ENCODE peak calls at places on chromosomes 3 and 15, in four cellular contexts. One of them, this sample, is unnamed.

GRCh38 chr3:18124501-18124900 is 300.6 kb downstream of the SATB1 start:
- DNase-seq in endothelial cell of umbilical vein: no peak
- DNase-seq in GM12878: no peak
- DNase-seq in IMR-90: peak; percentile 67
- DNase-seq in this sample: peak; percentile 4

GRCh38 chr15:89690276-89691218 is at the start of the genes PEX11A and WDR93:
- DNase-seq in endothelial cell of umbilical vein: peak; percentile 60
- DNase-seq in GM12878: peak; percentile 27
- DNase-seq in IMR-90: peak; percentile 51
- DNase-seq in this sample: no peak

GRCh38 chr3:116777181-116777840 is 67.7 kb downstream of the TUSC7 start:
- DNase-seq in IMR-90: peak; percentile 50
- DNase-seq in GM12878: no peak
- DNase-seq in endothelial cell of umbilical vein: no peak
- DNase-seq in this sample: no peak

GRCh38 chr15:41559489-41560177 is 621 bp downstream of the TYRO3 start:
- DNase-seq in IMR-90: no peak
- DNase-seq in GM12878: no peak
- DNase-seq in endothelial cell of umbilical vein: no peak
- DNase-seq in this sample: peak; percentile 65

GRCh38 chr3:127985216-127985615 is 67.0 kb upstream of the SEC61A1 start:
- DNase-seq in endothelial cell of umbilical vein: no peak
- DNase-seq in IMR-90: no peak
- DNase-seq in GM12878: no peak
- DNase-seq in this sample: no peak

GRCh38 chr15:89912674-89913396 is at the start of gene ARPIN:
- DNase-seq in endothelial cell of umbilical vein: peak; percentile 38
- DNase-seq in GM12878: no peak
- DNase-seq in IMR-90: peak; percentile 32
- DNase-seq in this sample: no peak

GRCh38 chr3:190242147-190242546 is 80.1 kb downstream of the CLDN1 start:
- DNase-seq in IMR-90: no peak
- DNase-seq in GM12878: no peak
- DNase-seq in endothelial cell of umbilical vein: no peak
- DNase-seq in this sample: no peak

GRCh38 chr3:162224736-162225135 is 728.1 kb downstream of the OTOL1 start:
- DNase-seq in IMR-90: peak; percentile 22
- DNase-seq in endothelial cell of umbilical vein: no peak
- DNase-seq in GM12878: no peak
- DNase-seq in this sample: no peak

GRCh38 chr3:15964605-15965061 is 166.9 kb upstream of the ANKRD28 start:
- DNase-seq in IMR-90: peak; percentile 77
- DNase-seq in endothelial cell of umbilical vein: peak; percentile 50
- DNase-seq in GM12878: no peak
- DNase-seq in this sample: no peak

GRCh38 chr15:89419370-89419984 is 76.9 kb downstream of the RHCG start:
- DNase-seq in GM12878: no peak
- DNase-seq in endothelial cell of umbilical vein: peak; percentile 23
- DNase-seq in IMR-90: peak; percentile 27
- DNase-seq in this sample: peak; percentile 62

GRCh38 chr3:133965033-133965570 is 64.6 kb downstream of the SLCO2A1 start:
- DNase-seq in endothelial cell of umbilical vein: no peak
- DNase-seq in IMR-90: peak; percentile 31
- DNase-seq in GM12878: no peak
- DNase-seq in this sample: no peak

GRCh38 chr3:14806641-14807263 is 12.0 kb upstream of the FGD5 start:
- DNase-seq in IMR-90: peak; percentile 4
- DNase-seq in GM12878: no peak
- DNase-seq in endothelial cell of umbilical vein: peak; percentile 92
- DNase-seq in this sample: no peak

DNA sequence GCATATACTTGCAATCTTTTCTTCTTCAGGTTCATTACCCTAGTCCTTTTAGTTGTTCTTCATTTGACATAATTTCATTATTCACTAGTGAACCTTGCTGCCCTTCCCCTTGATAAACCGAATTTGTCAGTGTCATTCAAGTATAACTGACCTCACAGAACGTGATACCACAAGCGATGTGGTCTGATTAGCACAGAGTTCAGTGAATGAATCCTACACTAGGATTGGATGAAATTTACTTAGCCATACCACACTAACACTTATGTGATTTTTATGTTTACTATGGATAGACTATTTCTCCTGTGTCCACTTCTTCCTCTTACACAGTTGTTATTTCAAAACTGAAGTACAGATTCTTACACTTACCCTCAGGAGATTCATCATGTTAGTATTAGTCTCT is 27.2 kb downstream of the CD86 start:
- DNase-seq in IMR-90: no peak
- DNase-seq in GM12878: no peak
- DNase-seq in endothelial cell of umbilical vein: no peak
- DNase-seq in this sample: no peak
- TF ChIP-seq FOS in IMR-90: no peak
- TF ChIP-seq FOS in GM12878: no peak
- TF ChIP-seq FOS in endothelial cell of umbilical vein: no peak
- TF ChIP-seq FOS in this sample: no peak

DNA sequence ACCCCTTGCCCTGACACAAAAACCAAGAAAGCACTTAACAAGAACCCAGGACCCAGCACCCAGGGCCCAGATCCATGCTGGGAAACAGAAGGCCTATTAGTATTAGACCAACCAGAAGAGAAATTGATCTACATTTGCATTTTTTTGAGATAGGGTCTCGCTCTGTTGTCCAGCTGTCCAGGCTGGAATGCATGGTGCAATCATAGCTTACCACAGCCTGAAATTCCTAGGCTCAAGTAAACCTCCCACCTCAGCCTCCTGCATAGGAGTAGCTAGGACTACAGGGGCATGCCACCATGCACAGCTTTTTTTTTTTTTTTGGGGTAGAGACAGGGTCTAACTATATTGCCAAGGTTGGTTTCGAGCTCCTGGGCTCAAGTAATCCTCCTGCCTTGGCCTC is 26.4 kb downstream of the CCDC12 start:
- DNase-seq in GM12878: no peak
- DNase-seq in endothelial cell of umbilical vein: no peak
- DNase-seq in IMR-90: no peak
- DNase-seq in this sample: no peak
- TF ChIP-seq FOS in GM12878: no peak
- TF ChIP-seq FOS in endothelial cell of umbilical vein: no peak
- TF ChIP-seq FOS in IMR-90: no peak
- TF ChIP-seq FOS in this sample: no peak

DNA sequence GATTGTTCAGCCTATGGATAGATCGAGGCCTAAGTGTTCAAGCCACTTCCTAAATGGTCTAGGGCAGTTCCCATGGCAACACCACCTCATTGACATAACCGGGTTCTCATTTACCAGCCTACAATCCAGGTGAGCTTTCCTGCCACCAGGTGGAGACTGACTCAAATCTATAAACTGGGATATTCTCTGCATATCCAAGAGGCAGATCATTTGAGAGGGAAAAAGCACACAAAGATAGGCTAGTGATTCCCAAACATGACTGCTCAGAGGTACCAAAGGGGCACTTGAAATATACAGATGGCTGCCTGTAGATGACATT is 141.3 kb upstream of the PROK2 start:
- DNase-seq in IMR-90: peak; percentile 2
- DNase-seq in endothelial cell of umbilical vein: no peak
- DNase-seq in GM12878: no peak
- DNase-seq in this sample: peak; percentile 17
- TF ChIP-seq FOS in IMR-90: no peak
- TF ChIP-seq FOS in endothelial cell of umbilical vein: no peak
- TF ChIP-seq FOS in GM12878: no peak
- TF ChIP-seq FOS in this sample: no peak

DNA sequence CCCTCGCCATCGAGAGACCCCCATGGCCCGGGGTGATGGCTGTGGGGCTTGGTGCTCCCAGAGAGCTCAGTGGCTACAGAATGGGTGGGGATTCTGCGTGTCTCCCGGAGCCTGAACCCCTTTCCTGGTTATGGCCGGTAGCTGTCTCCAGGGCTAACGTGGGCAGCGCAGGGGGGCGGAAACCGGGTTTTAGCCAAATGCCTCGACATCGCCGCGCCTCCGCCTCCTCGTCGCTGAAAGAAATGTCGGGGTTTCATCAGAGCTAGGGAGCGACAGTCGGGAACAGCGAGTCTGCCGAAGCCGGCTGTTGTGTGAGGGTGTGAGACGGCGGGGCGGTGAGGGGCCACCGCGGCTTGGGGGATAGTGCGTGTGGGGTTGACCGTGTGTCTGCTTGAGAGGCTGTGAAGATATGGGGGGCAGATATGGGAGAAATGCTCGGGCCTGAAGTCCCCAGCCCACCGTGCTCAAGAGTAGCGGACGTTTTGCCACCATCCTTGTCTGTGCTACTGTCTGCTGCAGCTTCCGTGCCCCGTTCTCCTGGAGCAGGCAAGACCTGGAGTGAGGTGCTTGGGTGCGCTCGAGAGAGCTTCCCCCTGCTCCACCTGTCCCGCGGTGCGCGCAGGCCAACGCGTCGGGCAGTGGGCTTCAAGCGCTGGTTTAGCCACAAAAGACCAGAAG is 836 bp upstream of the ISLR2 start:
- DNase-seq in endothelial cell of umbilical vein: no peak
- DNase-seq in GM12878: no peak
- DNase-seq in IMR-90: no peak
- DNase-seq in this sample: no peak
- TF ChIP-seq FOS in endothelial cell of umbilical vein: no peak
- TF ChIP-seq FOS in GM12878: no peak
- TF ChIP-seq FOS in IMR-90: no peak
- TF ChIP-seq FOS in this sample: no peak

GRCh38 chr3:38957296-38957695 is 94.4 kb downstream of the SCN11A start:
- DNase-seq in IMR-90: no peak
- DNase-seq in endothelial cell of umbilical vein: no peak
- DNase-seq in GM12878: no peak
- DNase-seq in this sample: no peak

GRCh38 chr3:38964646-38965045 is 87.1 kb downstream of the SCN11A start:
- DNase-seq in GM12878: no peak
- DNase-seq in endothelial cell of umbilical vein: no peak
- DNase-seq in IMR-90: no peak
- DNase-seq in this sample: no peak

GRCh38 chr3:38960042-38960622 is 91.6 kb downstream of the SCN11A start:
- DNase-seq in endothelial cell of umbilical vein: no peak
- DNase-seq in GM12878: no peak
- DNase-seq in IMR-90: peak; percentile 18
- DNase-seq in this sample: no peak

GRCh38 chr3:38960953-38961622 is 90.7 kb downstream of the SCN11A start:
- DNase-seq in endothelial cell of umbilical vein: peak; percentile 57
- DNase-seq in GM12878: peak; percentile 8
- DNase-seq in IMR-90: peak; percentile 41
- DNase-seq in this sample: peak; percentile 76
- TF ChIP-seq FOS in endothelial cell of umbilical vein: no peak
- TF ChIP-seq FOS in GM12878: no peak
- TF ChIP-seq FOS in IMR-90: no peak
- TF ChIP-seq FOS in this sample: no peak

DNA sequence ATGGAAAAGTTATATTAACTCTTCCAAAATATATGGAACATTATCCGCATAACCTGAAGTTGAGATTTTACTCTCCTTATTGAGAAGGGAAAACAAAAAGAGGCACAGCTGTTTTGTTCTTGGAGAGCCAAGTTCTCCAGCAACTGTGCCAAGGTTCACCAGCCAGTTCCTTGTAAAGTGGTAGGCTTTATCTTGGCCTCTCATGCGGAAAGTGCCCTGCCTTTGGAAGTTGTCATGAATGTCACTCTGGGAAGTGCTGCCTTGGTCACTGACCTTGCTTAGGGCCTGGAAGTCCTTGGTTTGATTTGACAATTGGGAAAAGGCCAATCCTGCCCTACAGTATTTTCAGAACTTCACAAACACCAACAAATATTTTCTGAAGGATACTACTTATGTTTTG is 44.2 kb upstream of the THRB start:
- DNase-seq in GM12878: no peak
- DNase-seq in endothelial cell of umbilical vein: no peak
- DNase-seq in IMR-90: no peak
- DNase-seq in this sample: no peak
- TF ChIP-seq FOS in GM12878: no peak
- TF ChIP-seq FOS in endothelial cell of umbilical vein: no peak
- TF ChIP-seq FOS in IMR-90: no peak
- TF ChIP-seq FOS in this sample: no peak

DNA sequence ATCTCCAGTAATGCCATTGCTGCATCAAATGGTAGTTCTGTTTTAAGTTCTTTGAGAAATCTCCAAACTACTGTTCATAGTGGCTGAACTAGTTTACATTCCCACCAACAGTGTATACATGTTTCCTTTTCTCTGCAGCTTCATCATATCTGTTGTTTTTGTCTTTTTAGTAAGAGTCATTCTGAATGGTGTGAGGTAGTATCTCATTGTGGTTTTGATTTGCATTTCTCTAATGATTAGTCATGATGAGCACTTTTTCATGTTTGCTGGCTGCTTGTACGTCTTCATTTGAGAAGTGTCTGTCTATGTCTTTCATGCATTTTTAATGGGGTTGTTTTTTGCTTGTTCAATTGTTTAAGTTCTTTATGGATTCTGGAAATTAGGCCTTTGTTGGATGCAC is 10.2 kb upstream of the GCSAM start:
- DNase-seq in IMR-90: no peak
- DNase-seq in GM12878: no peak
- DNase-seq in endothelial cell of umbilical vein: no peak
- DNase-seq in this sample: no peak
- TF ChIP-seq FOS in IMR-90: no peak
- TF ChIP-seq FOS in GM12878: no peak
- TF ChIP-seq FOS in endothelial cell of umbilical vein: no peak
- TF ChIP-seq FOS in this sample: no peak

DNA sequence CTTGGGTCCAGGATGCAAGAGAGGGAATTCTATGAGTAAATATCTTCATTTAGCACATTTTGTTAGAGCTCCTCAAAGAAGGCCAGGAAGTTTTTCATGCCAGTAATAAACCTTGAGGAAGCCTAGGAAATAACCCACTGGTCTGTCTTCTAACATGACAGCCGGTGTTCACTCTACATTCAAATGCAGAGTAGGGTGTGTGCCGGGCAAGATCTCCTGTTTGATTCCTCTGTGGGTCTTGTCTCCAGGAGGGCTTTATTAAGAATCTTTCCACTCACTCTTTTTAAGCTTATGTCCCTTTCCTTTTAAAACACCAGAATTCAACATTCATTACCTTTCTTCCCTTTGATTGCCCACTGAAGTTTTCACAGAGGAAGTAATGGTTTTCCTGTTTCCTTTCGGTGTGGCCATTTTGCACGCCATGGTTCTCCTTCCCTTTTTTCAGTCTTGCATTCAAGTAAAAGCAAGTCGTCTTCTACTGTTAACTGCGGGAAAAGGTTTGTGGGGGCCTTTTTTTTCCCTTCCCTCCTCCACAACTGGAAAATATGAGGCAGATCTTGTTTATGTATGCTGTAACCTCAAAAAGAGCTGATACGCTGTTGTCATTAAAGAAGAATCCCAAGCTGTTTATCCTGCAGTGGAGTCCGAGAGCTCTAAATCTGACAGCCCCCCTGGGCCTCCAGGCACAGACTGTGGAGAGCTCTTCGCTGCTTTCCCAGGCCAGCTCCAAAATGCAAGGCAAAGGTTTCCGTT is 40.6 kb downstream of the FILIP1L start:
- DNase-seq in IMR-90: peak; percentile 97
- DNase-seq in endothelial cell of umbilical vein: no peak
- DNase-seq in GM12878: no peak
- DNase-seq in this sample: no peak
- TF ChIP-seq FOS in IMR-90: peak; percentile 77
- TF ChIP-seq FOS in endothelial cell of umbilical vein: no peak
- TF ChIP-seq FOS in GM12878: no peak
- TF ChIP-seq FOS in this sample: no peak

GRCh38 chr3:194984624-194985023 is 286.3 kb downstream of the XXYLT1 start:
- DNase-seq in IMR-90: no peak
- DNase-seq in GM12878: no peak
- DNase-seq in endothelial cell of umbilical vein: no peak
- DNase-seq in this sample: no peak
- TF ChIP-seq FOS in IMR-90: no peak
- TF ChIP-seq FOS in GM12878: no peak
- TF ChIP-seq FOS in endothelial cell of umbilical vein: no peak
- TF ChIP-seq FOS in this sample: no peak

This sample was measured in K562.